ENCODE peak calls at places on chromosomes 16 and 17, in six cellular contexts. Z is stomach, H is H1, D is esophagus muscularis mucosa, F is suprapubic skin, C is transverse colon. T is an unnamed sample. For H3K27me3, the result is how much of the 10 kb centered on the place peaks cover.

GRCh38 chr16:84484579-84485254 is 19.7 kb downstream of the MEAK7 start:
- DNase-seq in Z (peak), H (no peak), D (no peak), F (peak), C (peak), T (peak)

GRCh38 chr17:13600475-13601316 is 1.0 kb downstream of the HS3ST3A1 start:
- DNase-seq in Z (no peak), H (no peak), D (no peak), F (no peak), C (no peak), T (no peak)

GRCh38 chr17:81566461-81567126 is 14.4 kb upstream of the FAAP100 start:
- DNase-seq in Z (peak), H (no peak), D (no peak), F (no peak), C (peak), T (peak)

GRCh38 chr16:75483222-75483621 is 12.0 kb downstream of the CHST6 start:
- DNase-seq in Z (no peak), H (no peak), D (no peak), F (no peak), C (no peak), T (no peak)

GRCh38 chr17:32285770-32286517 is 20.3 kb downstream of the RHBDL3 start:
- DNase-seq in Z (no peak), H (no peak), D (no peak), F (no peak), C (no peak), T (no peak)

GRCh38 chr17:82639628-82640027 is 8.6 kb downstream of the WDR45B start:
- DNase-seq in Z (no peak), H (no peak), D (no peak), F (no peak), C (no peak), T (no peak)

GRCh38 chr16:54370653-54371052 is 84.1 kb upstream of the IRX3 start:
- DNase-seq in Z (no peak), H (no peak), D (no peak), F (peak), C (no peak), T (no peak)

GRCh38 chr16:3012246-3012645 is 477 bp upstream of the CLDN9 start:
- DNase-seq in Z (no peak), H (no peak), D (no peak), F (no peak), C (no peak), T (no peak)

GRCh38 chr16:65523258-65523950 is 401.5 kb upstream of the CDH11 start:
- DNase-seq in Z (no peak), H (no peak), D (no peak), F (no peak), C (no peak), T (no peak)

GRCh38 chr17:550776-551175 is 163.9 kb downstream of the VPS53 start:
- DNase-seq in Z (no peak), H (no peak), D (no peak), F (no peak), C (no peak), T (no peak)

GRCh38 chr16:76913046-76913445 is 277.9 kb upstream of the MON1B start:
- DNase-seq in Z (no peak), H (no peak), D (no peak), F (no peak), C (no peak), T (no peak)

GRCh38 chr16:89815639-89816348 is 653 bp downstream of the FANCA start:
- DNase-seq in Z (no peak), H (no peak), D (no peak), F (no peak), C (no peak), T (no peak)

GRCh38 chr17:78588258-78589030 is 11.2 kb upstream of the DNAH17 start:
- DNase-seq in Z (no peak), H (no peak), D (no peak), F (no peak), C (no peak), T (no peak)

GRCh38 chr17:56891751-56892150 is 22.1 kb downstream of the TRIM25 start:
- DNase-seq in Z (peak), H (no peak), D (no peak), F (peak), C (peak), T (no peak)

GRCh38 chr17:83009414-83010322 is 69.7 kb upstream of the METRNL start:
- DNase-seq in Z (no peak), H (no peak), D (peak), F (no peak), C (no peak), T (no peak)

GRCh38 chr16:70725912-70726828 is 40.3 kb upstream of the MTSS2 start:
- DNase-seq in Z (no peak), H (no peak), D (no peak), F (no peak), C (peak), T (no peak)

GRCh38 chr16:70726869-70727494 is 41.1 kb upstream of the MTSS2 start:
- DNase-seq in Z (no peak), H (no peak), D (no peak), F (no peak), C (no peak), T (no peak)

GRCh38 chr16:70723740-70724145 is 37.9 kb upstream of the MTSS2 start:
- DNase-seq in Z (no peak), H (no peak), D (no peak), F (no peak), C (no peak), T (no peak)

GRCh38 chr16:70725024-70725911 is 39.4 kb upstream of the MTSS2 start:
- DNase-seq in Z (no peak), H (no peak), D (no peak), F (no peak), C (no peak), T (peak)

GRCh38 chr16:70724146-70725023 is 38.5 kb upstream of the MTSS2 start:
- DNase-seq in Z (no peak), H (no peak), D (no peak), F (no peak), C (no peak), T (no peak)
- TF ChIP-seq EP300 in Z (no peak), H (no peak), D (no peak), F (no peak), C (no peak), T (no peak)

GRCh38 chr16:57536306-57537193 is at the start of gene CCDC102A:
- DNase-seq in Z (peak), H (no peak), D (no peak), F (peak), C (no peak), T (no peak)
- H3K27me3 ChIP-seq in Z (under half), H (under half), D (under half), F (under half), C (under half), T (under half)

DNA sequence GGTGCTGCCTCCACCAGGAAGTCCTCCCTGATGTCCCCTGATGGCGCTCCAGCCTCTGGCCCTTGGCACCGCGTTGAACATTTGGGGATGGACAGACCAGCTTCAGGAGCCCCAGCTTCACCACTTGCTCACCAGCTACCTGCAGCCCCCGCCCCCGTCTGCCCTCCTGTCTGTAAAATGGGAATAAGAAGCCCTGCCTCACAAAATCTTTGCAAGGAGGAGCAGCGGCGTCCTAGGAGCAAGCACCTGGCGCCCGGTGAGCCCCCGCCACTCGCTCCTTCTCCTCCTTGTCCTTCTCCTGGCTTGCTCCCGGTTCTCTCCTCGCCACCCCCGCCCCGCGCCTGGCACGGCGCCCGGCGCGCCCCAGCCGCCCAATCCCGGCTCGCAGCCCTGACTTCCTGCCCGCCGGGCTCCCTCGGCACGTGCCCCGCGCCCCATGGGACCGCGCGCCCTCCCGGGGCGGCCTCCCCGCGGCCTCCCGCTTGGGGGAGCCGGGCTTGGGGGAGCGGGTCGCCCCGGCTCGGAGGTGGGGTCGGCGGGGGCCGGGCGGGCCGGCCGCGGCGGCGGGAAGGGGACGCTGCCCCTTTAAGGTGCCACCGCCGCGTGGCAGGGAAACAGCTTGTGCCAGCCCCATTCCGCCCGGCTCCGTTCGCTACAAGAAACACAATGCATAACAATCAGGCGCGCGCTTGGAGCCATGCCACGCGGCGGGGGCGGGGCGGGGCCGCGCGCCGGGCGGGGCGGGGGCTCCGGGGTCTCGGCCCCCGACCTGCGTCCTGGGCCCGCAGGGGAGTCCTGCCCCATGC is 9.1 kb upstream of the PPP1R1B start:
- DNase-seq in Z (peak), H (no peak), D (no peak), F (no peak), C (peak), T (peak)
- TF ChIP-seq EP300 in Z (no peak), H (no peak), D (no peak), F (no peak), C (no peak), T (no peak)

GRCh38 chr17:43548689-43549379 is 2.7 kb upstream of the ETV4 start:
- DNase-seq in Z (no peak), H (no peak), D (no peak), F (no peak), C (no peak), T (no peak)
- H3K27me3 ChIP-seq in Z (under half), H (under half), D (half or more), F (under half), C (under half), T (under half)

DNA sequence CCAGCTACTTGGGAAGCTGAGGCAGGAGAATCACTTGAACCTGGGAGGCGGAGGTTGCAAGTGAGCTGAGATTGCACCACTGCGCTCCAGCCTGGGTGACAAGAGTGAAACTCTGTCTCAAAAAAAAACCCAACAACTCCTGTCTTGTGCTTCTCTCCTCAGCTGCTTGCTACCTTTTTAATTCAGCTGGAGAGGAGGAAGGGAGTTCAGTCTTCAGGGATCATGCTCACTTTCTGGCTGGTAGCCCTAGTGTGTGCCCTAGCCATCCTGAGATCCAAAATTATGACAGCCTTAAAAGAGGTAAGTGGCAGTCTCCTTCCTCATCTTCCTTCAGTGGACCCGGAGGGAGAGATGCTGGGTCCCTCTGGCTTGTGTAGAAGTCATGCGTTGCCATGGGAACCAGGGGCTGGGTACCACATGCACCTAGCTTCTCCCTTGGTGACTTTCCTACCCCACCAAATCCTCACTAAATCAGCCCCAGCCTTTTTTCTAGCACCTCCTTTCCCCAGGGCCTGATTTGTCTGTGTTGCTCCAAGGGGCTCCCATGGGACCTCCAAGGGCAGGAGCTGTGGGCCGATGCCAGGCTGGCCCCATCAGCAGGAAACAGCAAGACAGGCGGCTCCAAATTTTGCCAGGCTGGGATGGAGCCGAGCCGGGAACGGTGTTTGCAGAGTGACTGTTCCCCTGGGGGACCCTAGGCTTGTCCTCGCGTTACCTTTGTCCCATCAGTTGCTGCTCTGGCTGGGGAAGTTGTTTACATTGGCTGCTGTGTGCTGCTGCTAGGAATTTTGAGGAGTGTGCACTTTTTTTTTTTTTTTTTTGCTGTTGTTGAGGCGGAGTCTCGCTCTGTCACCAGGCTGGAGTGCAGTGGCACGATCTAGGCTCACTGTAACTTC is 65.2 kb downstream of the ABCC1 start:
- DNase-seq in Z (peak), H (no peak), D (no peak), F (no peak), C (peak), T (peak)
- TF ChIP-seq EP300 in Z (no peak), H (no peak), D (no peak), F (no peak), C (no peak), T (no peak)

GRCh38 chr16:86503830-86504229 is 6.5 kb upstream of the FOXF1 start:
- DNase-seq in Z (no peak), H (no peak), D (no peak), F (no peak), C (no peak), T (no peak)
- H3K27me3 ChIP-seq in Z (half or more), H (half or more), D (half or more), F (half or more), C (half or more), T (half or more)

DNA sequence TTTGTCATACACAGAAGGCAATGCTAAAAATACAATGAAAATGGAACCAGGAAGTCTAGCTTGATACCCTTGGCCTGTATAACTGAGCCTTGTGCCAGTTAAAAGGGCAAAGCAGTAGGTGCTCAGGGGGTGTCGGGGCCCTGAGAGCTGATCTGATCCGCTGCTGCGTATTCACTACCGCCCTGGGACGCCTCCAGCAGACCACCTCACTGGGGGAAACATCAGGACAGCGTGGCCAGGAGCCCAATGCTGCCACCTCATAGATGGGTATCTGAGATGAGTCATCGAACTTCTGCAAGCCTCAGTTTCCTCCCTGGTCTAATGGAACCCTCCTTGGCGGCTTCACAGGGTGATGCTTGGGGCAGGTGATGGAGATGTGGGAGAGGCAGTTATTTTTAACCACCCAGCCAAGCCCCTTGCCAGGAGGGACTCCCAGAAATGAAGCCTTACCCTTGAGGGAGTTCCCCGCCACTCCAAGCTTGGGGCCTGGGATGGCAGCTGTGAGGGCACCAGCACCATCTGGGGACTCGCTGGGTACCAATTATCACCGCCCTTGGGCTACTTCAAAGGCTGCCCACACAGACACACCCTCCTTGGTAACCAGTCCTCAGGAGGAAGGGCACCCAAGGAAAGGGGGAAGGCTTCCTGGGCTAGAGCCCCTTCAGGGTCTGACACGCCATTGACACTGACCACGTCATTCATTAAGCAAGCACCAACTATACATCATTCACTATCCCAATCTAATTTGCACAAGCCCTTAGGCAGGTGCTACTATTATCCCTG is 7.8 kb downstream of the DEXI start:
- DNase-seq in Z (no peak), H (no peak), D (no peak), F (no peak), C (no peak), T (no peak)
- TF ChIP-seq EP300 in Z (no peak), H (no peak), D (no peak), F (no peak), C (no peak), T (no peak)

GRCh38 chr17:33682622-33683021 is 389.5 kb upstream of the ASIC2 start:
- DNase-seq in Z (no peak), H (no peak), D (no peak), F (no peak), C (no peak), T (no peak)
- H3K27me3 ChIP-seq in Z (under half), H (under half), D (under half), F (under half), C (under half), T (under half)

GRCh38 chr16:68737730-68738590 is 868 bp downstream of the CDH1 start:
- DNase-seq in Z (peak), H (no peak), D (no peak), F (no peak), C (peak), T (no peak)
- TF ChIP-seq EP300 in Z (no peak), H (peak), D (no peak), F (no peak), C (no peak), T (no peak)

GRCh38 chr16:1079786-1080525 is 7.4 kb downstream of the SSTR5 start:
- DNase-seq in Z (no peak), H (no peak), D (no peak), F (no peak), C (no peak), T (no peak)

GRCh38 chr16:1080801-1081733 is 8.5 kb downstream of the SSTR5 start:
- DNase-seq in Z (no peak), H (no peak), D (no peak), F (no peak), C (no peak), T (no peak)

GRCh38 chr16:1082266-1082951 is 9.9 kb downstream of the SSTR5 start:
- DNase-seq in Z (no peak), H (no peak), D (no peak), F (no peak), C (no peak), T (no peak)

GRCh38 chr16:1082952-1083675 is 10.6 kb downstream of the SSTR5 start:
- DNase-seq in Z (no peak), H (no peak), D (no peak), F (no peak), C (no peak), T (no peak)

DNA sequence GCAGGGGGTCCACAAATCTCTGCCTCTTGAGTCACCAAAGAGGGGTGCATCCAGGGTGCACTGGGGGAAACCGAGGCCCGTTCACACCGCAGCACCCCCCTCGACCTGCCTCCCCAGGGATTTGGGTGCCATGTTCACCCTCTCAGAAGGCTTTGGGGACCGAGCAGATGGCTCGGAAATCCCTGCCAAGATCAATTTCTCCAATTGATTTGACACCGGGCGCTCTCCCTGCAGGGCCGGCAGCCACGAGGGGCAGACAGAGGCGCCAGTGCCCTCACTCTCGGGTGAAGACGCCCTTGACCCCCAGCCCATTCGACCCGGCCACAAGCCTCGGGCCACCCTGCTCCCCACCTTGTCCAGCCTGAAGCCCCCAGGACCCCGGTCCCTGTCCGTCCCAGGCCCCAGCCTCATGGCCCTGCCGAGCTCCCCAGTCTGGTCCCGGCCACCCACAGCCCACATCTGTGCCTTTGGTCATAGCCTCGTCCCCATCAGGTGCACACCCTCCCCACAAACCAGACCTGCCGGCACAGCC is 9.3 kb downstream of the SSTR5 start:
- DNase-seq in Z (no peak), H (no peak), D (no peak), F (no peak), C (no peak), T (no peak)
- H3K27me3 ChIP-seq in Z (half or more), H (under half), D (half or more), F (half or more), C (half or more), T (under half)